ENCODE peak calls at places on chromosome 1, in five cellular contexts. P, C, N, I and T are unnamed samples.

GRCh38 chr1:60821156-60821555 is 261.2 kb upstream of the NFIA start:
- DNase-seq in P (no peak), C (no peak), N (no peak), I (no peak), T (no peak)

GRCh38 chr1:73331726-73332125 is 866.2 kb downstream of the LRRIQ3 start:
- DNase-seq in P (no peak), C (no peak), N (no peak), I (no peak), T (no peak)

GRCh38 chr1:196609114-196609737 is 986 bp upstream of the KCNT2 start:
- DNase-seq in P (peak), C (no peak), N (no peak), I (no peak), T (peak)

GRCh38 chr1:185567006-185567405 is 167.2 kb upstream of the HMCN1 start:
- DNase-seq in P (peak), C (no peak), N (no peak), I (peak), T (peak)

GRCh38 chr1:66996018-66996682 is 57.8 kb downstream of the SLC35D1 start:
- DNase-seq in P (peak), C (peak), N (no peak), I (peak), T (peak)

GRCh38 chr1:187264995-187265602 is 436.4 kb downstream of the PLA2G4A start:
- DNase-seq in P (peak), C (no peak), N (no peak), I (peak), T (peak)

GRCh38 chr1:183185941-183186490 is at the start of gene LAMC2:
- DNase-seq in P (peak), C (no peak), N (peak), I (peak), T (no peak)

GRCh38 chr1:151968058-151968457 is 25.6 kb downstream of the S100A10 start:
- DNase-seq in P (peak), C (no peak), N (no peak), I (peak), T (no peak)

GRCh38 chr1:241272828-241273227 is 84.2 kb downstream of the RGS7 start:
- DNase-seq in P (no peak), C (no peak), N (no peak), I (no peak), T (no peak)

GRCh38 chr1:21935393-21935804 is 1.7 kb downstream of the HSPG2 start:
- DNase-seq in P (no peak), C (no peak), N (no peak), I (peak), T (no peak)

GRCh38 chr1:155454096-155454495 is 108.5 kb downstream of the ASH1L start:
- DNase-seq in P (no peak), C (no peak), N (no peak), I (peak), T (peak)

DNA sequence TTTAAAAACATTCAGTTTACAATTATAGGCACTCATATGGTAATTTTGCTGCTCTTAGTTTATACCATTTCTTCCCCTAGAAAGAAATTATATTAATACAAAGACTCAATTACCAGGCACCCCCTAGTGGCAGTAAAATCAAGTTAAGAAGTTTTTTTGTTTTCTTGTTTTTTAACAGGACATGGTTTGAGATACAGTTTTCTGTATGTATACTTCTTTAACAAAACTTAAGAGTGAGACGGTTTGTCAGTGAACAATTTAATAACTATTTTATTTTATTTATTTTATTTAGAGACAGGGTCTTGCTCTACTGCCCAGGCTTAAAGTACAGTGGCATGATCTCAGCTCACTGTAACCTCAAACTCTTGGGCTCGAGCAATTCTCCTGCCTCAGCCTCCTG is 224.6 kb downstream of the FAF1 start:
- DNase-seq in P (peak), C (no peak), N (no peak), I (peak), T (peak)
- TF ChIP-seq CTCF in P (peak), C (peak), N (peak), I (peak), T (peak)

GRCh38 chr1:25484533-25484932 is 53.8 kb downstream of the MACO1 start:
- DNase-seq in P (no peak), C (no peak), N (no peak), I (no peak), T (no peak)

GRCh38 chr1:25487628-25488027 is 55.8 kb upstream of the LDLRAP1 start:
- DNase-seq in P (no peak), C (no peak), N (no peak), I (no peak), T (no peak)

GRCh38 chr1:25484096-25484495 is 53.4 kb downstream of the MACO1 start:
- DNase-seq in P (no peak), C (peak), N (no peak), I (no peak), T (no peak)

GRCh38 chr1:25485536-25486235 is 55.0 kb downstream of the MACO1 start:
- DNase-seq in P (no peak), C (no peak), N (no peak), I (no peak), T (no peak)

GRCh38 chr1:25486602-25487001 is 55.9 kb downstream of the MACO1 start:
- DNase-seq in P (no peak), C (no peak), N (no peak), I (peak), T (peak)
- TF ChIP-seq CTCF in P (peak), C (no peak), N (no peak), I (peak), T (peak)

DNA sequence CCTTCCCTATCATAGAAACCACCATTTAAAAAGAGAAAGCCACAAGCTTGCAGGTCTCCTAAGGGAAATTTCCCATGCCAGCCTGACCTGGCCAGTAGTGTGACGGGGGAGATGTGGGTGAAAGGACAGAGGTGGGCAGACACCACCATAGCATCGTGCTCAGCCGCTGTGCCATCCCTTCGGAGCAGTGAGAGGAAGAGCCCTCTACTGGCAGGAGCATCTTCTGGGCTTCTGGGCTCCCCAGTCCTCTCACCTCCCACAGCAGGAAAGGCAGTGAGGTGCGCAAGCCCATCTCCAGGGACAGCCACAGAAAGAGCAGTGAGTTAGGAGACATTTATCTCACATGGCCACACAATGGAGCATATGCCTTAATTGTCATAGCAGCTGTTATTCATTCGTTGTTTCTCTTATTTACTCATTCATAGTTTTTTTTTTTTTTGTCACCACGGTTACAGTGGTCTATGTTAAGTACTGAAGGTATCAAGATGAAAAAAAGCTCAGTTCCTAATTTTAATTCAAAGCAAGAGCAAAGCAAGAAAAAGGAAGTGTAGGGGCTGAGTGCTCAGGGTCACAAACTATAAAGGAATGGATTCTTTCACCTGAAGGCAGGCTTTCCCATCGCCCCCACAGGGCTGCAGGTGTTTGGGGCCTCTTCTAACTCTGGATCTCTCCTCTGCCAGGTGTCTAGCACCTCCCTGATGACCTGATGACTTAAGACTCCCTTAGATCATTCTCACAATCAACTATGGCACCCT is 48.8 kb upstream of the CAMK1G start:
- DNase-seq in P (no peak), C (no peak), N (no peak), I (no peak), T (no peak)
- TF ChIP-seq CTCF in P (no peak), C (no peak), N (no peak), I (no peak), T (no peak)

DNA sequence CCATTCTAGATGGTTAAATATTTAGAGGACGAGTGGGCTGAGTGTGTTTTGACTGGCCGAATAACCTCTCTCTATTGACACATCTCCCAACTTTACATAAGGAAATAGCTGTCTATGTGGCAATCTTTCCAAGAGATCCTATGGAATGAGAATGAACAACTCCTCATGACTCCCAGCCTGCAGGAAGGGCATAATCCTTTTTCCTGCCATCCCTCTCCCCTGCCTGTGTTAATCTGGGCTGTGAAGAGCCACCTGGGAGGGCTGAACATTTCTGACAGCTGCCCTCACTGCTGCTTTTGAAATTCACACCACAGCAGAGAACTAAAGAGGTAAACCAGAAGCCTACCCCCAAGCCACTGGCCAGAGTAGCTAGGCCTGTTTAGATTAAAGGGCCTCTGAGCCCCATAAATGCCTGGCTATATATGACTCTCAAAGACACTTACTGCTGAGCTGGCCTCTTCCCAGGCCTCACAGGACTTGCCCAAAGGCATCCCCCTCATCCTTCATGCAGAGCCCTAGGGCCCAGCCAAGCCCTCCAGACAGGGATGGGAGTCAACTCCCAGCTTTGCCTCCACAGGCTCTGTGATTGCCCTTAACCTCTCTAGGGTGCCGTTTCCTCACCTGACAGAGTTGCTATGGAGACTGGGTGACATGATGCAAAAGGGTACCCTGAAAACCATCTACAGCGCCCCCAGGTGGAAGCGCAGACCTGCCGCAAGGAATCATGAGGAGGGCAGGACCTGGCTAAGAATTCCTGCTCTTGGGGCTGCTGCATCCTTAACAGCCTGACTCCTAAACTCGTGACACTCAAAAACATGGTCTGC is 42.0 kb upstream of the LDLRAP1 start:
- DNase-seq in P (no peak), C (no peak), N (no peak), I (peak), T (peak)
- TF ChIP-seq CTCF in P (peak), C (no peak), N (peak), I (no peak), T (peak)

DNA sequence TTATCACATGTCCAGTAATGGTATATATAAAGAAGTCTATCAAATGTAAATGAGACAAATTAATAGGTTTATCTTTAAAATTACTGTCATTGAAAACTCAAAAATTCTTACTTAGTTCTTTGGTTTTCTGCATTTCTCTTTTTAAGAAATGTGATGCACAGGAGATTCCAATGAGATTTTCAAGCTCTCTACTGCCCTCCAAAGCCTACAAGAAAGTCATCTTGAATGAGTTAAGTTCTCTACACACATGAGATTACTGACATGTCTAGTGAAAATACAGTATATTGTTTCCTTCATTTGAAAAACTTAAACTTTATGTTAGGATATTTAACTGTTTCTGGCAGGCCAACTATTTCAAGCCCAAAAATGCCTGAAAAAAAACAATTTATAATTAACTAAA is 68.8 kb downstream of the ITGB3BP start:
- DNase-seq in P (peak), C (no peak), N (no peak), I (peak), T (no peak)
- TF ChIP-seq CTCF in P (peak), C (no peak), N (no peak), I (peak), T (peak)

GRCh38 chr1:106957795-106958194 is 98.7 kb upstream of the PRMT6 start:
- DNase-seq in P (no peak), C (no peak), N (no peak), I (no peak), T (no peak)
- TF ChIP-seq CTCF in P (peak), C (no peak), N (no peak), I (no peak), T (no peak)